ENCODE peak calls at places on chromosomes 2 and 18, in seven cellular contexts. One of them, this sample, is unnamed.

GRCh38 chr2:165902929-165903328 is 50.6 kb downstream of the TTC21B start:
- DNase-seq in A549: no peak
- DNase-seq in tibial artery: no peak
- DNase-seq in neural progenitor cell: no peak
- DNase-seq in foreskin fibroblast: no peak
- DNase-seq in lung: no peak
- DNase-seq in fibroblast of lung: peak
- DNase-seq in this sample: no peak

GRCh38 chr2:108941767-108942166 is 47.3 kb downstream of the EDAR start:
- DNase-seq in fibroblast of lung: no peak
- DNase-seq in tibial artery: no peak
- DNase-seq in lung: no peak
- DNase-seq in foreskin fibroblast: no peak
- DNase-seq in neural progenitor cell: no peak
- DNase-seq in A549: no peak
- DNase-seq in this sample: no peak

GRCh38 chr2:73963385-73964120 is 21.2 kb upstream of the TET3 start:
- DNase-seq in fibroblast of lung: no peak
- DNase-seq in A549: no peak
- DNase-seq in foreskin fibroblast: no peak
- DNase-seq in lung: no peak
- DNase-seq in neural progenitor cell: no peak
- DNase-seq in tibial artery: no peak
- DNase-seq in this sample: peak

GRCh38 chr2:209965723-209966122 is 36.7 kb upstream of the RPE start:
- DNase-seq in neural progenitor cell: no peak
- DNase-seq in lung: no peak
- DNase-seq in tibial artery: no peak
- DNase-seq in foreskin fibroblast: no peak
- DNase-seq in A549: no peak
- DNase-seq in fibroblast of lung: no peak
- DNase-seq in this sample: no peak

GRCh38 chr18:24094561-24094960 is 44.3 kb upstream of the CABYR start:
- DNase-seq in lung: no peak
- DNase-seq in A549: no peak
- DNase-seq in foreskin fibroblast: no peak
- DNase-seq in fibroblast of lung: no peak
- DNase-seq in neural progenitor cell: no peak
- DNase-seq in tibial artery: no peak
- DNase-seq in this sample: no peak

GRCh38 chr2:237304763-237305514 is 109.0 kb downstream of the COL6A3 start:
- DNase-seq in lung: no peak
- DNase-seq in foreskin fibroblast: peak
- DNase-seq in tibial artery: no peak
- DNase-seq in fibroblast of lung: peak
- DNase-seq in neural progenitor cell: no peak
- DNase-seq in A549: no peak
- DNase-seq in this sample: no peak

GRCh38 chr18:63550068-63550467 is 7.9 kb downstream of the SERPINB12 start:
- DNase-seq in fibroblast of lung: no peak
- DNase-seq in neural progenitor cell: no peak
- DNase-seq in lung: no peak
- DNase-seq in foreskin fibroblast: no peak
- DNase-seq in A549: no peak
- DNase-seq in tibial artery: no peak
- DNase-seq in this sample: no peak

GRCh38 chr2:219521066-219521880 is 7.0 kb downstream of the ASIC4 start:
- DNase-seq in lung: no peak
- DNase-seq in tibial artery: no peak
- DNase-seq in neural progenitor cell: peak
- DNase-seq in fibroblast of lung: peak
- DNase-seq in A549: peak
- DNase-seq in foreskin fibroblast: no peak
- DNase-seq in this sample: no peak

GRCh38 chr18:79197531-79197930 is 128.3 kb downstream of the ATP9B start:
- DNase-seq in A549: no peak
- DNase-seq in foreskin fibroblast: no peak
- DNase-seq in tibial artery: no peak
- DNase-seq in lung: no peak
- DNase-seq in fibroblast of lung: no peak
- DNase-seq in neural progenitor cell: no peak
- DNase-seq in this sample: no peak

GRCh38 chr2:222862068-222862914 is 1.5 kb downstream of the ACSL3 start:
- DNase-seq in foreskin fibroblast: no peak
- DNase-seq in neural progenitor cell: peak
- DNase-seq in fibroblast of lung: peak
- DNase-seq in tibial artery: no peak
- DNase-seq in A549: peak
- DNase-seq in lung: no peak
- DNase-seq in this sample: no peak

GRCh38 chr2:240799183-240799740 is 20.8 kb downstream of the KIF1A start:
- DNase-seq in lung: no peak
- DNase-seq in fibroblast of lung: no peak
- DNase-seq in foreskin fibroblast: no peak
- DNase-seq in tibial artery: peak
- DNase-seq in A549: no peak
- DNase-seq in neural progenitor cell: no peak
- DNase-seq in this sample: no peak

GRCh38 chr2:30798536-30798991 is 8.7 kb downstream of the CAPN13 start:
- DNase-seq in fibroblast of lung: no peak
- DNase-seq in tibial artery: no peak
- DNase-seq in neural progenitor cell: no peak
- DNase-seq in foreskin fibroblast: no peak
- DNase-seq in A549: no peak
- DNase-seq in lung: no peak
- DNase-seq in this sample: no peak

GRCh38 chr2:182144780-182145170 is 159.1 kb downstream of the PPP1R1C start:
- DNase-seq in neural progenitor cell: no peak
- DNase-seq in tibial artery: no peak
- DNase-seq in fibroblast of lung: peak
- DNase-seq in lung: no peak
- DNase-seq in foreskin fibroblast: no peak
- DNase-seq in A549: no peak
- DNase-seq in this sample: no peak

GRCh38 chr2:111209045-111209514 is 88.4 kb downstream of the BCL2L11 start:
- DNase-seq in neural progenitor cell: no peak
- DNase-seq in fibroblast of lung: peak
- DNase-seq in tibial artery: no peak
- DNase-seq in foreskin fibroblast: peak
- DNase-seq in A549: no peak
- DNase-seq in lung: no peak
- DNase-seq in this sample: no peak

GRCh38 chr2:241896746-241897201 is 27.2 kb downstream of the RTP5 start:
- DNase-seq in fibroblast of lung: no peak
- DNase-seq in foreskin fibroblast: no peak
- DNase-seq in A549: no peak
- DNase-seq in neural progenitor cell: no peak
- DNase-seq in tibial artery: no peak
- DNase-seq in lung: no peak
- DNase-seq in this sample: no peak

GRCh38 chr2:100239513-100240210 is 82.6 kb downstream of the LONRF2 start:
- DNase-seq in lung: no peak
- DNase-seq in A549: no peak
- DNase-seq in tibial artery: no peak
- DNase-seq in fibroblast of lung: no peak
- DNase-seq in neural progenitor cell: peak
- DNase-seq in foreskin fibroblast: no peak
- DNase-seq in this sample: no peak

GRCh38 chr2:176002684-176003225 is 688 bp upstream of the LNPK start:
- DNase-seq in tibial artery: no peak
- DNase-seq in fibroblast of lung: peak
- DNase-seq in neural progenitor cell: no peak
- DNase-seq in lung: peak
- DNase-seq in foreskin fibroblast: peak
- DNase-seq in A549: peak
- DNase-seq in this sample: peak

GRCh38 chr2:160375802-160376469 is 117.7 kb downstream of the RBMS1 start:
- DNase-seq in lung: no peak
- DNase-seq in foreskin fibroblast: no peak
- DNase-seq in neural progenitor cell: no peak
- DNase-seq in fibroblast of lung: peak
- DNase-seq in A549: peak
- DNase-seq in tibial artery: no peak
- DNase-seq in this sample: no peak

GRCh38 chr2:136323935-136324334 is 206.0 kb upstream of the CXCR4 start:
- DNase-seq in neural progenitor cell: no peak
- DNase-seq in A549: no peak
- DNase-seq in fibroblast of lung: no peak
- DNase-seq in lung: no peak
- DNase-seq in tibial artery: no peak
- DNase-seq in foreskin fibroblast: no peak
- DNase-seq in this sample: no peak

GRCh38 chr2:187299122-187299906 is 148.7 kb downstream of the CALCRL start:
- DNase-seq in lung: no peak
- DNase-seq in A549: peak
- DNase-seq in fibroblast of lung: peak
- DNase-seq in tibial artery: no peak
- DNase-seq in foreskin fibroblast: no peak
- DNase-seq in neural progenitor cell: no peak
- DNase-seq in this sample: peak

GRCh38 chr2:71277536-71278103 is 50.7 kb upstream of the PAIP2B start:
- DNase-seq in fibroblast of lung: peak
- DNase-seq in neural progenitor cell: peak
- DNase-seq in A549: peak
- DNase-seq in tibial artery: peak
- DNase-seq in foreskin fibroblast: peak
- DNase-seq in lung: no peak
- DNase-seq in this sample: peak

GRCh38 chr18:23730850-23731249 is 41.6 kb downstream of the LAMA3 start:
- DNase-seq in foreskin fibroblast: no peak
- DNase-seq in A549: no peak
- DNase-seq in fibroblast of lung: no peak
- DNase-seq in neural progenitor cell: no peak
- DNase-seq in lung: no peak
- DNase-seq in tibial artery: no peak
- DNase-seq in this sample: no peak

GRCh38 chr18:34342960-34343359 is 118.2 kb upstream of the NOL4 start:
- DNase-seq in fibroblast of lung: peak
- DNase-seq in tibial artery: no peak
- DNase-seq in A549: no peak
- DNase-seq in foreskin fibroblast: peak
- DNase-seq in neural progenitor cell: no peak
- DNase-seq in lung: no peak
- DNase-seq in this sample: no peak

GRCh38 chr2:53987336-53987921 is 16.6 kb upstream of the PSME4 start:
- DNase-seq in foreskin fibroblast: peak
- DNase-seq in neural progenitor cell: no peak
- DNase-seq in tibial artery: no peak
- DNase-seq in fibroblast of lung: peak
- DNase-seq in lung: peak
- DNase-seq in A549: no peak
- DNase-seq in this sample: peak

GRCh38 chr18:9454061-9454703 is 21.1 kb upstream of the RALBP1 start:
- DNase-seq in fibroblast of lung: peak
- DNase-seq in neural progenitor cell: no peak
- DNase-seq in tibial artery: no peak
- DNase-seq in A549: no peak
- DNase-seq in foreskin fibroblast: no peak
- DNase-seq in lung: no peak
- DNase-seq in this sample: no peak

GRCh38 chr2:15667579-15668556 is 76.2 kb downstream of the DDX1 start:
- DNase-seq in foreskin fibroblast: peak
- DNase-seq in neural progenitor cell: no peak
- DNase-seq in A549: no peak
- DNase-seq in tibial artery: peak
- DNase-seq in lung: no peak
- DNase-seq in fibroblast of lung: peak
- DNase-seq in this sample: no peak

GRCh38 chr2:186518291-186518690 is 32.2 kb downstream of the ZC3H15 start:
- DNase-seq in A549: no peak
- DNase-seq in tibial artery: no peak
- DNase-seq in foreskin fibroblast: no peak
- DNase-seq in fibroblast of lung: no peak
- DNase-seq in lung: no peak
- DNase-seq in neural progenitor cell: no peak
- DNase-seq in this sample: no peak

GRCh38 chr2:234483568-234484251 is 13.2 kb downstream of the ARL4C start:
- DNase-seq in fibroblast of lung: no peak
- DNase-seq in tibial artery: no peak
- DNase-seq in neural progenitor cell: peak
- DNase-seq in foreskin fibroblast: no peak
- DNase-seq in A549: peak
- DNase-seq in lung: no peak
- DNase-seq in this sample: peak
- TF ChIP-seq CTCF in fibroblast of lung: no peak
- TF ChIP-seq CTCF in tibial artery: no peak
- TF ChIP-seq CTCF in neural progenitor cell: peak
- TF ChIP-seq CTCF in foreskin fibroblast: no peak
- TF ChIP-seq CTCF in A549: no peak
- TF ChIP-seq CTCF in lung: no peak
- TF ChIP-seq CTCF in this sample: no peak

GRCh38 chr2:63027220-63027619 is 23.4 kb upstream of the OTX1 start:
- DNase-seq in tibial artery: no peak
- DNase-seq in neural progenitor cell: no peak
- DNase-seq in lung: no peak
- DNase-seq in foreskin fibroblast: no peak
- DNase-seq in A549: no peak
- DNase-seq in fibroblast of lung: no peak
- DNase-seq in this sample: no peak

GRCh38 chr2:63029058-63029457 is 21.6 kb upstream of the OTX1 start:
- DNase-seq in fibroblast of lung: peak
- DNase-seq in neural progenitor cell: no peak
- DNase-seq in tibial artery: no peak
- DNase-seq in A549: no peak
- DNase-seq in foreskin fibroblast: peak
- DNase-seq in lung: no peak
- DNase-seq in this sample: no peak

GRCh38 chr2:63018439-63018838 is 32.2 kb upstream of the OTX1 start:
- DNase-seq in neural progenitor cell: no peak
- DNase-seq in tibial artery: no peak
- DNase-seq in A549: no peak
- DNase-seq in lung: no peak
- DNase-seq in fibroblast of lung: no peak
- DNase-seq in foreskin fibroblast: no peak
- DNase-seq in this sample: no peak

GRCh38 chr2:63023444-63023843 is 27.2 kb upstream of the OTX1 start:
- DNase-seq in fibroblast of lung: peak
- DNase-seq in lung: no peak
- DNase-seq in A549: peak
- DNase-seq in foreskin fibroblast: peak
- DNase-seq in tibial artery: no peak
- DNase-seq in neural progenitor cell: peak
- DNase-seq in this sample: no peak
- TF ChIP-seq CTCF in fibroblast of lung: peak
- TF ChIP-seq CTCF in lung: no peak
- TF ChIP-seq CTCF in A549: peak
- TF ChIP-seq CTCF in foreskin fibroblast: no peak
- TF ChIP-seq CTCF in tibial artery: no peak
- TF ChIP-seq CTCF in neural progenitor cell: peak
- TF ChIP-seq CTCF in this sample: no peak

GRCh38 chr18:37845498-37845897 is 279.9 kb upstream of the CELF4 start:
- DNase-seq in foreskin fibroblast: no peak
- DNase-seq in fibroblast of lung: no peak
- DNase-seq in A549: no peak
- DNase-seq in tibial artery: no peak
- DNase-seq in neural progenitor cell: no peak
- DNase-seq in lung: no peak
- DNase-seq in this sample: no peak
- TF ChIP-seq CTCF in foreskin fibroblast: no peak
- TF ChIP-seq CTCF in fibroblast of lung: no peak
- TF ChIP-seq CTCF in A549: no peak
- TF ChIP-seq CTCF in tibial artery: no peak
- TF ChIP-seq CTCF in neural progenitor cell: no peak
- TF ChIP-seq CTCF in lung: no peak
- TF ChIP-seq CTCF in this sample: no peak

GRCh38 chr2:21415234-21415633 is 291.5 kb downstream of the TDRD15 start:
- DNase-seq in A549: peak
- DNase-seq in neural progenitor cell: peak
- DNase-seq in lung: no peak
- DNase-seq in foreskin fibroblast: no peak
- DNase-seq in fibroblast of lung: no peak
- DNase-seq in tibial artery: no peak
- DNase-seq in this sample: no peak
- TF ChIP-seq CTCF in A549: no peak
- TF ChIP-seq CTCF in neural progenitor cell: peak
- TF ChIP-seq CTCF in lung: no peak
- TF ChIP-seq CTCF in foreskin fibroblast: no peak
- TF ChIP-seq CTCF in fibroblast of lung: no peak
- TF ChIP-seq CTCF in tibial artery: no peak
- TF ChIP-seq CTCF in this sample: no peak

This sample was measured in GM13976.